ENCODE peak calls at places on chromosomes 6 and 20, in five cellular contexts. O is A549, N is fibroblast of lung, A is BJ, K is amygdala. E is an unnamed sample.

GRCh38 chr20:53578492-53579222 is 15.0 kb downstream of the ZNF217 start:
- DNase-seq in O (peak; percentile 90), N (peak; percentile 78), A (peak; percentile 48), K (no peak), E (no peak)

GRCh38 chr6:33118525-33119123 is 42.8 kb downstream of the HLA-DPB1 start:
- DNase-seq in O (no peak), N (peak; percentile 25), A (no peak), K (no peak), E (no peak)

GRCh38 chr6:41624621-41625365 is 13.5 kb upstream of the MDFI start:
- DNase-seq in O (no peak), N (no peak), A (no peak), K (no peak), E (no peak)

GRCh38 chr20:58235010-58235409 is 6.6 kb upstream of the ANKRD60 start:
- DNase-seq in O (no peak), N (no peak), A (no peak), K (no peak), E (no peak)

GRCh38 chr6:31383149-31383548 is 20.2 kb upstream of the MICA start:
- DNase-seq in O (no peak), N (peak; percentile 16), A (no peak), K (no peak), E (no peak)

GRCh38 chr6:37005061-37005810 is at the start of gene FGD2:
- DNase-seq in O (no peak), N (no peak), A (no peak), K (no peak), E (no peak)

GRCh38 chr6:96917098-96917497 is 7.4 kb upstream of the KLHL32 start:
- DNase-seq in O (no peak), N (no peak), A (no peak), K (no peak), E (no peak)

GRCh38 chr6:48087448-48087847 is 23.5 kb downstream of the PTCHD4 start:
- DNase-seq in O (no peak), N (no peak), A (no peak), K (no peak), E (peak; percentile 20)

GRCh38 chr20:4138056-4138455 is 122.7 kb upstream of the RNF24 start:
- DNase-seq in O (no peak), N (peak; percentile 20), A (no peak), K (no peak), E (no peak)

GRCh38 chr6:169898788-169899480 is 147.5 kb downstream of the ERMARD start:
- DNase-seq in O (no peak), N (no peak), A (no peak), K (no peak), E (no peak)